ENCODE peak calls at places on chromosomes 3 and 15, in eight cellular contexts. I, E, R, N, G, C, L and S are unnamed samples.
A peak's percentile ranks its signal among the peaks of the same experiment; 100 is the strongest.

GRCh38 chr15:40852529-40852928 is 8.7 kb downstream of the SPINT1 start:
- DNase-seq in I (no peak), E (no peak), R (no peak), N (no peak), G (no peak), C (no peak), L (no peak), S (peak; percentile 73)

GRCh38 chr3:119420196-119420595 is 43.2 kb downstream of the TMEM39A start:
- DNase-seq in I (no peak), E (no peak), R (no peak), N (no peak), G (no peak), C (no peak), L (no peak), S (no peak)

GRCh38 chr3:153285982-153286381 is 124.0 kb downstream of the RAP2B start:
- DNase-seq in I (no peak), E (no peak), R (no peak), N (no peak), G (no peak), C (no peak), L (no peak), S (no peak)

GRCh38 chr3:114447950-114448479 is 154.2 kb downstream of the TIGIT start:
- DNase-seq in I (no peak), E (no peak), R (no peak), N (peak; percentile 22), G (no peak), C (no peak), L (no peak), S (no peak)

GRCh38 chr3:53899730-53900129 is 8.1 kb upstream of the SELENOK start:
- DNase-seq in I (no peak), E (no peak), R (no peak), N (no peak), G (no peak), C (peak; percentile 30), L (no peak), S (no peak)

GRCh38 chr3:45612918-45613602 is 18.5 kb downstream of the LIMD1 start:
- DNase-seq in I (no peak), E (no peak), R (no peak), N (no peak), G (no peak), C (no peak), L (no peak), S (peak; percentile 37)

GRCh38 chr3:149969110-149969944 is 1.4 kb downstream of the PFN2 start:
- DNase-seq in I (peak; percentile 46), E (peak; percentile 42), R (peak; percentile 22), N (peak; percentile 37), G (no peak), C (peak; percentile 32), L (peak; percentile 78), S (peak; percentile 31)

GRCh38 chr3:167940241-167940640 is 155.5 kb downstream of the GOLIM4 start:
- DNase-seq in I (no peak), E (no peak), R (no peak), N (no peak), G (no peak), C (no peak), L (no peak), S (no peak)

GRCh38 chr3:141878812-141879211 is 2.4 kb downstream of the ATP1B3 start:
- DNase-seq in I (peak; percentile 34), E (no peak), R (no peak), N (no peak), G (no peak), C (no peak), L (no peak), S (peak; percentile 21)

GRCh38 chr3:169334994-169335393 is 328.5 kb downstream of the MECOM start:
- DNase-seq in I (no peak), E (no peak), R (no peak), N (no peak), G (no peak), C (no peak), L (no peak), S (no peak)

GRCh38 chr15:63500265-63501250 is 3.8 kb upstream of the USP3 start:
- DNase-seq in I (no peak), E (peak; percentile 79), R (no peak), N (no peak), G (peak; percentile 72), C (peak; percentile 63), L (no peak), S (peak; percentile 31)

GRCh38 chr3:187740446-187741399 is 4.5 kb downstream of the BCL6 start:
- DNase-seq in I (peak; percentile 85), E (peak; percentile 37), R (peak; percentile 60), N (peak; percentile 75), G (peak; percentile 69), C (peak; percentile 78), L (no peak), S (peak; percentile 76)

GRCh38 chr3:190375671-190376070 is 12.3 kb upstream of the CLDN16 start:
- DNase-seq in I (no peak), E (no peak), R (no peak), N (no peak), G (no peak), C (no peak), L (no peak), S (no peak)

GRCh38 chr3:27391796-27392195 is 22.6 kb upstream of the NEK10 start:
- DNase-seq in I (no peak), E (no peak), R (no peak), N (no peak), G (no peak), C (no peak), L (no peak), S (no peak)

DNA sequence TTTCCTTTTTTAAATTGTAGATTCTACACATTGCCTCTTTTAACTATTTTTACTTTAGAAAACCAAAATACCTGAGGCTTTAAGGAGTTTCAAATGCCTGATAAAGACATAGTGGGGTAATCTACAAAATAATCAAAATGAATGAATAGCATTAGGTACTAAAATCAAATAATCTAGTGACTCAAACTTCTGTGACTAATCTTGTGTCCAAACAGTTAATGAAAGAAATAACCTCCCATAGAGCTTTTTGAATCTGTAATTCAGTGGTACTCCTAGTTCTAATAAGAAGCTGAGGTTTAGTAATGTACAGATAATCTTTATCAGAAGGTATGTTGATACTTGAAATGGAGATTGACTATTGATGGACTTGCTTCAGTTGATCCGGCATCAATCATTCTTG is 53.0 kb downstream of the DTWD1 start:
- DNase-seq in I (no peak), E (no peak), R (no peak), N (no peak), G (no peak), C (no peak), L (no peak), S (no peak)
- TF ChIP-seq EP300 in I (no peak), E (no peak), R (no peak), N (no peak), G (no peak), C (no peak), L (no peak), S (no peak)

DNA sequence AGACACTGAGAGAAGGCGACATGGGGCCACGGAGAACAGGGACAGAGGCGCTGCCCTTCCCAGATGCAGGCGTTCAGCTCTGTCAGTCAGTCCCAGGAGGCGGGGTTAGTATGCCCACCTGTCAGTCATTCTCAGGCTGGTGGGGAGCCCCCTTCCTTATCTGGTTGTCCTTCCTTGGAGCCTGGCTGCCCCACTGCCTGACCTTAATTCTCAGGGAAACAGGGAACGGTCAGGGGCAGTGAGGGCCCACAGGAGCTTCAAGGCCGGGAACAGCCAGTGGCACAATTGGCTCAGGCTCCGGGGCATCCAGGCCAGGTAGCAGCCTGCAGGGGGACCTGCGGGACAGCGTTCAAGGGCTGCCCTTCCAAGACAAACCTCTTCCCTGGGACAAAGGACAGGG is 133.2 kb downstream of the CHSY1 start:
- DNase-seq in I (no peak), E (no peak), R (no peak), N (no peak), G (no peak), C (no peak), L (no peak), S (no peak)
- TF ChIP-seq EP300 in I (no peak), E (no peak), R (no peak), N (no peak), G (no peak), C (no peak), L (no peak), S (no peak)

DNA sequence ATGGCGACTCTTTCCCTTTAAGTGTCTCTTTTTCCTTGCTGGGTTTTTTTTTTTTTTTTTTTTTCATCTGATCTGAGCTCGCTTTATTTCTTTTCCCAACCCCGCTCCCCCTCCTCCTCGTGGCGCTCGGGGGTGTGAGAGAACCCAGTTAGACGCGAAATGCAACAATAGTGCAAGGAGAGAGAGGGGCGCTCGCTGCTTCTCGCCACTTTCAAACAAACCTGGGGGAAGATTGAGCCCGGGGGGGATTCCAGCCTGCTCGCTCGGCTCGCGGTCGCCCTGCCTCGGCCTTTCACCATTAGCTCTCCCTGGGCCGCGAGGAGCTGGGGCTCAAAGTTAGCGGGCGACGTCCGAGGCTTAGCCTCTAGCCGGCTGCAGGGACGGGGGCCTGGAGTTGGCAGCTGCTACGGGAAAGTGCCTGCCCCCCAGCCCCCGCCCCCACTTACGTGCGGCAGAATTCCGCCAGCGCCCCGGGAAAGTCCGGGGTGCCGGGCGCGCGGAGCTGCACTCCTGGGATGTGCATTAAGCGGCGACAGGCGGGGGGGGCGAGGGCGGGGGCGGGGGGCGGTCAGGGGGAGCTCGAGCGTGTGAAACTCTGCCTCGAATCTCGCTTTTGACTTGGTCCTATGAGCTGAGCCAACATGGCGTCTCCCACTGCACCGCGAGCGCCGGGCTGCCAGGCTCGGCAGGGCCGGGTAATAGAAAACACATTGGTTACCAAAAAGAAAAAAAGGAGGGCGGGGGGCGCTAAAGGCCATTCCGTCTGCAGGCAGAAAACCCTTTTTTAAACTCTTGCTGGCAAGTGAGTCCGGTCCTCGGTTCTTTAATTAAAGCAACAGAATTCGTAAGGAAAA is 10.3 kb downstream of the NR2F2 start:
- DNase-seq in I (peak; percentile 83), E (peak; percentile 86), R (no peak), N (peak; percentile 54), G (no peak), C (no peak), L (no peak), S (peak; percentile 27)
- TF ChIP-seq EP300 in I (no peak), E (no peak), R (peak; percentile 62), N (no peak), G (no peak), C (no peak), L (no peak), S (no peak)

DNA sequence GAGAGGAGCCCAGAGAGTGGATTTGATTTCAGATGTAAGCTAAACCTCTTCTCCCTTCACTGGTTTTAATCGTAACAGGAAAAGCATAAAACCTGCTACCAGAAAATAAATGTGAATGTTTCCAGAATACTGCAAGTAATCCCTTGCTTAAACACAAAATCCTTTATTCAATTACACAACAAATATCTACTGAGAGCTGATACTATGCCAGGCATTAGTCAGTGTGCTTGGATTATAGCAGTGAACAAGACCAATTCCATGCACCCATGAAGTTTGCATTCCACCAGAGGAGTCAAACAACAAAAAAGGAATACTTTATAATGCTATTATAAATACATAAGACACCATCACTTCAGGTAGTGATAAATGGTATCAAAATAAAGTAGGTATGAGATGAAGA is 15.1 kb downstream of the AVEN start:
- DNase-seq in I (no peak), E (no peak), R (no peak), N (no peak), G (no peak), C (no peak), L (no peak), S (no peak)
- TF ChIP-seq EP300 in I (no peak), E (no peak), R (no peak), N (no peak), G (no peak), C (no peak), L (no peak), S (no peak)